ENCODE peak calls at places on chromosomes 11 and 22, in six cellular contexts. K, N, U, G, X and H are unnamed samples.

GRCh38 chr11:84564180-84564866 is 1062.8 kb downstream of the DLG2 start:
- DNase-seq in K (peak), N (no peak), U (no peak), G (peak), X (peak), H (no peak)

GRCh38 chr11:86669424-86669823 is 3.0 kb downstream of the ME3 start:
- DNase-seq in K (no peak), N (no peak), U (no peak), G (no peak), X (no peak), H (no peak)

GRCh38 chr11:70628881-70629844 is 230.8 kb downstream of the CTTN start:
- DNase-seq in K (no peak), N (no peak), U (no peak), G (no peak), X (no peak), H (no peak)

GRCh38 chr11:68954970-68955958 is 25.5 kb downstream of the MRGPRD start:
- DNase-seq in K (no peak), N (no peak), U (no peak), G (peak), X (no peak), H (no peak)

GRCh38 chr11:94933225-94934130 is 39.9 kb downstream of the CWC15 start:
- DNase-seq in K (peak), N (no peak), U (no peak), G (no peak), X (peak), H (no peak)

GRCh38 chr11:78465169-78465942 is 47.7 kb upstream of the GAB2 start:
- DNase-seq in K (no peak), N (no peak), U (no peak), G (no peak), X (no peak), H (no peak)

GRCh38 chr11:56889986-56890385 is 98.7 kb upstream of the OR5AK2 start:
- DNase-seq in K (no peak), N (no peak), U (no peak), G (no peak), X (no peak), H (no peak)

GRCh38 chr11:19092342-19092741 is 24.6 kb upstream of the ZDHHC13 start:
- DNase-seq in K (no peak), N (no peak), U (no peak), G (no peak), X (no peak), H (no peak)

GRCh38 chr11:61911701-61912529 is 5.5 kb downstream of the RAB3IL1 start:
- DNase-seq in K (no peak), N (no peak), U (peak), G (no peak), X (no peak), H (no peak)

GRCh38 chr11:69750875-69751597 is 24.1 kb downstream of the FGF4 start:
- DNase-seq in K (no peak), N (no peak), U (no peak), G (no peak), X (no peak), H (no peak)

GRCh38 chr11:8814209-8814922 is 96.6 kb upstream of the AKIP1 start:
- DNase-seq in K (no peak), N (no peak), U (peak), G (no peak), X (no peak), H (no peak)

GRCh38 chr11:11442791-11443190 is 89.7 kb upstream of the CSNK2A3 start:
- DNase-seq in K (no peak), N (no peak), U (no peak), G (no peak), X (no peak), H (no peak)

GRCh38 chr22:26174280-26174679 is 5.0 kb downstream of the SEZ6L start:
- DNase-seq in K (no peak), N (no peak), U (peak), G (no peak), X (no peak), H (no peak)

GRCh38 chr11:120142072-120142423 is 4.1 kb upstream of the TRIM29 start:
- DNase-seq in K (no peak), N (peak), U (no peak), G (no peak), X (no peak), H (no peak)

GRCh38 chr11:72217856-72218745 is 1.5 kb downstream of the FOLR2 start:
- DNase-seq in K (no peak), N (peak), U (no peak), G (peak), X (no peak), H (no peak)

GRCh38 chr11:1060410-1060809 is 14.3 kb upstream of the MUC2 start:
- DNase-seq in K (no peak), N (no peak), U (no peak), G (no peak), X (no peak), H (no peak)